ENCODE peak calls at places on chromosomes 7 and 10, in eight cellular contexts. Q is Peyer's patch, F is mucosa of descending colon, L is right atrium auricular region, N is endodermal cell, I is cardiac fibroblast, W is choroid plexus epithelial cell, K is HL-60. P is an unnamed sample.

GRCh38 chr7:97024209-97025129 is at the start of gene DLX5:
- DNase-seq in W (no peak), N (peak; percentile 94), K (no peak), I (no peak), L (no peak), Q (no peak), F (no peak), P (no peak)

GRCh38 chr7:90250601-90251303 is 5.8 kb downstream of the CFAP69 start:
- DNase-seq in L (no peak), F (no peak), K (no peak), I (peak; percentile 89), Q (no peak), W (peak; percentile 39), N (no peak), P (no peak)

GRCh38 chr7:46369933-46370654 is 449.0 kb upstream of the IGFBP3 start:
- DNase-seq in K (no peak), I (peak; percentile 95), L (no peak), F (no peak), Q (no peak), W (peak; percentile 84), N (no peak), P (peak; percentile 84)

GRCh38 chr10:110698782-110699201 is 54.7 kb downstream of the RBM20 start:
- DNase-seq in Q (no peak), F (no peak), I (peak; percentile 74), W (peak; percentile 21), L (no peak), K (no peak), N (no peak), P (no peak)

GRCh38 chr7:37694208-37695080 is 10.9 kb downstream of the GPR141 start:
- DNase-seq in K (peak; percentile 98), W (no peak), L (no peak), Q (no peak), N (peak; percentile 56), I (no peak), F (no peak), P (no peak)

GRCh38 chr10:58886390-58886789 is 290.1 kb upstream of the PHYHIPL start:
- DNase-seq in L (no peak), N (no peak), I (no peak), K (no peak), W (no peak), Q (no peak), F (no peak), P (no peak)

GRCh38 chr7:22275574-22276150 is 81.3 kb downstream of the RAPGEF5 start:
- DNase-seq in Q (no peak), F (no peak), W (no peak), K (no peak), I (no peak), N (no peak), L (no peak), P (no peak)

GRCh38 chr7:41107330-41107937 is 595.5 kb downstream of the INHBA start:
- DNase-seq in Q (no peak), W (peak; percentile 34), K (no peak), F (no peak), N (no peak), L (no peak), I (no peak), P (no peak)

DNA sequence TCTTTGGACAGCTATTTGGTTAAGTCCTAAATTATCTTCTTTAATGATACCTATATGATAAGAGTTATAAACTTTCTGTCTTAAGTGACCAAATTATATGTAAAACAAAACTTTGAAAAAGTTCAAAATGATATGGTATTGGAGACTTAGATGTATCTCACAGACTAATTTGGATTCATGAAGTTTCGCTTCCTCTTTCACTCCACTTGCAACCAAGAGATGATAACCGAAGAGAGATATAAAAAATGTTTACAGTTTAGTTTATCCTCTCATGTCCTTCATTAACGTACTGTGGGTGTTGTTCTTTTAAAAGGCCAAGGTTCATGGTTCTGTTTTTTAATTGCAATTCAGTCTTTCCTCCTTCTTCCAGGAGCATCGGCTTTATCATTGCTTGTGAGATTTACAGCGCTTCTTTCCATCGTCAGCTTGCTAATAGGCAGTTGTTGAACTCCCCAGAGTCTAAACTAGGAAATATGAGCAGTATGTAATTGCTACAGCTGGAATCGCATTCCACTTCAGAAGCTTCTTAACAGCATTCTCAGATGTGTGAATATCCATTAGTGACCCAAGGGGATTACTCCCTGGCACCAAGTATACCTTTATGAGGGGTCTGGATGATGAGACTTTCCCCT is 75.9 kb upstream of the HGF start:
- DNase-seq in I (peak; percentile 63), Q (no peak), W (peak; percentile 84), K (peak; percentile 53), N (no peak), L (no peak), F (no peak), P (no peak)
- H3K4me3 ChIP-seq in I (no peak overlapping the region), Q (no peak overlapping the region), W (peak overlapping the region; percentile 40), K (no peak overlapping the region), N (no peak overlapping the region), L (peak overlapping the region; percentile 14), F (no peak overlapping the region), P (no peak overlapping the region)

GRCh38 chr7:133431134-133431711 is 178.3 kb downstream of the EXOC4 start:
- DNase-seq in N (no peak), W (no peak), Q (no peak), K (no peak), I (no peak), F (no peak), L (no peak), P (no peak)

GRCh38 chr7:133433165-133433812 is 180.4 kb downstream of the EXOC4 start:
- DNase-seq in L (no peak), I (no peak), Q (no peak), K (no peak), N (no peak), W (peak; percentile 6), F (no peak), P (no peak)

GRCh38 chr7:133436014-133436428 is 183.1 kb downstream of the EXOC4 start:
- DNase-seq in W (peak; percentile 97), I (peak; percentile 89), N (no peak), Q (no peak), L (no peak), K (no peak), F (no peak), P (peak; percentile 70)

GRCh38 chr7:133437544-133437943 is 184.7 kb downstream of the EXOC4 start:
- DNase-seq in K (no peak), W (no peak), N (no peak), Q (no peak), L (no peak), I (peak; percentile 10), F (no peak), P (no peak)

DNA sequence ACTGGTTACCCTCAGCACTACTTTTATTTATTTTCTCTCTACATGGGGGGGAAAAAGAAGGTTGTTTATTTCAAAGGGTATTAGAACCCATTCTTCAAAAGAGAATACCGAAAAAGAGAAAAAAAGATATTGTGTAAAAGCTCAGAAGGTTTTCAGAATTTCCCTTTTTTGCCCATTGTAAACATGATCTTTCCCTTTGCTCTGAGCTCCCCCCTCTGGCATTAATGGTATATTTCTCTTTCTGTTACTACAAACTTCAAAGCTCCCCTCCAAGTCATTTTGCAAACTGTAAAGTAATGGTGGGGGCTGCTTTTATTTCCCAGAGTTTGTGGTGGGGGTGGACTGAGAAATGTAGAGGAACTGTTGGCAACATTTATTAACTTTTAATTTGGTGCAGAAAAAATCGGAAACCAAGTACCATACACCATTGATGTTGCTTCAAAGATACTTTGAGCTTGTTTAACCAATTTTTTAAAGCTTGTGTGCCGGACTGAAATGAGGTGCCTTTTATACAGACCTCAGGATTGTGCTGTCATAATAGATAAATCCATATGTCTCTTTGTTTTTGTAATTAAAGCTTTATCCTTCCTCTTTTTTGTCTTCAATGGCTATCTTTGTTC is 181.5 kb downstream of the EXOC4 start:
- DNase-seq in W (peak; percentile 70), I (peak; percentile 65), F (no peak), N (no peak), K (no peak), L (no peak), Q (no peak), P (no peak)
- TF ChIP-seq CTCF in W (peak; percentile 66), I (peak; percentile 48), F (no peak), N (peak; percentile 70), K (peak; percentile 8), L (peak; percentile 62), Q (no peak), P (peak; percentile 58)

GRCh38 chr10:100348389-100348927 is 1.4 kb downstream of the SCD start:
- DNase-seq in K (no peak), F (no peak), N (no peak), W (no peak), I (no peak), L (no peak), Q (no peak), P (no peak)

GRCh38 chr10:100353770-100354485 is 6.9 kb downstream of the SCD start:
- DNase-seq in L (no peak), K (no peak), W (no peak), I (no peak), Q (no peak), F (no peak), N (peak; percentile 19), P (no peak)

GRCh38 chr10:100349672-100350071 is 2.6 kb downstream of the SCD start:
- DNase-seq in F (no peak), Q (no peak), W (no peak), I (no peak), K (no peak), L (no peak), N (no peak), P (no peak)

GRCh38 chr10:100349087-100349486 is 2.1 kb downstream of the SCD start:
- DNase-seq in F (no peak), Q (no peak), L (no peak), N (no peak), I (no peak), K (no peak), W (no peak), P (no peak)

GRCh38 chr10:100350914-100351485 is 4.0 kb downstream of the SCD start:
- DNase-seq in W (no peak), F (no peak), N (no peak), L (no peak), K (no peak), I (no peak), Q (no peak), P (no peak)
- H3K4me3 ChIP-seq in W (peak overlapping the region; percentile 89), F (no peak overlapping the region), N (peak overlapping the region; percentile 96), L (no peak overlapping the region), K (no peak overlapping the region), I (peak overlapping the region; percentile 95), Q (no peak overlapping the region), P (no peak overlapping the region)

GRCh38 chr10:97442277-97442676 is 3.5 kb downstream of the EXOSC1 start:
- DNase-seq in N (no peak), F (no peak), L (no peak), K (no peak), I (no peak), W (no peak), Q (no peak), P (no peak)

GRCh38 chr10:97450828-97451227 is 4.9 kb downstream of the ZDHHC16 start:
- DNase-seq in N (no peak), W (no peak), Q (no peak), K (no peak), I (no peak), L (no peak), F (no peak), P (no peak)

GRCh38 chr10:97444212-97444611 is 1.6 kb downstream of the EXOSC1 start:
- DNase-seq in Q (no peak), F (no peak), L (no peak), I (no peak), N (no peak), K (no peak), W (no peak), P (no peak)

GRCh38 chr10:97445357-97445721 is 467 bp downstream of the EXOSC1 start:
- DNase-seq in K (no peak), N (no peak), F (no peak), Q (no peak), W (no peak), I (no peak), L (no peak), P (no peak)

GRCh38 chr10:97445722-97446639 is at the start of the genes EXOSC1 and ZDHHC16:
- DNase-seq in Q (peak; percentile 97), W (peak; percentile 97), F (peak; percentile 94), I (peak; percentile 96), K (peak; percentile 91), N (peak; percentile 98), L (peak; percentile 95), P (peak; percentile 87)
- TF ChIP-seq CTCF in Q (no peak), W (peak; percentile 21), F (no peak), I (no peak), K (no peak), N (peak; percentile 13), L (peak; percentile 50), P (no peak)

P was measured in AG09309.